ENCODE peak calls at places on chromosomes 11 and 22, in seven cellular contexts. W is cardiac fibroblast, A is HFF-Myc, P is tibial nerve, E is WTC11, N is A549, Z is progenitor cell of endocrine pancreas. B is an unnamed sample.
A peak's percentile ranks its signal among the peaks of the same experiment; 100 is the strongest.

GRCh38 chr22:40898850-40899357 is 37.0 kb upstream of the DNAJB7 start:
- DNase-seq in W (peak; percentile 70), A (peak; percentile 39), P (no peak), E (no peak), N (peak; percentile 49), Z (no peak), B (peak; percentile 66)

GRCh38 chr22:39148727-39149535 is 3.5 kb downstream of the CBX7 start:
- DNase-seq in W (no peak), A (no peak), P (peak; percentile 80), E (peak; percentile 69), N (no peak), Z (no peak), B (no peak)

GRCh38 chr22:42780070-42780540 is 59.4 kb upstream of the A4GALT start:
- DNase-seq in W (peak; percentile 98), A (peak; percentile 92), P (no peak), E (peak; percentile 42), N (peak; percentile 93), Z (peak; percentile 30), B (peak; percentile 93)

GRCh38 chr11:17076517-17077239 is 789 bp downstream of the RPS13 start:
- DNase-seq in W (peak; percentile 25), A (no peak), P (no peak), E (no peak), N (no peak), Z (no peak), B (no peak)

GRCh38 chr11:7965386-7965785 is at the start of gene NLRP10:
- DNase-seq in W (no peak), A (no peak), P (no peak), E (no peak), N (no peak), Z (no peak), B (peak; percentile 90)

GRCh38 chr22:45551310-45552016 is 48.8 kb downstream of the FBLN1 start:
- DNase-seq in W (peak; percentile 29), A (no peak), P (no peak), E (no peak), N (no peak), Z (no peak), B (no peak)

GRCh38 chr11:128463386-128463829 is 124.0 kb downstream of the ETS1 start:
- DNase-seq in W (peak; percentile 96), A (no peak), P (no peak), E (no peak), N (no peak), Z (no peak), B (peak; percentile 81)

GRCh38 chr11:8283510-8284272 is 20.0 kb upstream of the LMO1 start:
- DNase-seq in W (no peak), A (no peak), P (no peak), E (peak; percentile 54), N (no peak), Z (peak; percentile 49), B (no peak)

GRCh38 chr11:62269654-62270278 is at the start of gene SCGB2A2:
- DNase-seq in W (no peak), A (no peak), P (no peak), E (no peak), N (no peak), Z (no peak), B (no peak)

DNA sequence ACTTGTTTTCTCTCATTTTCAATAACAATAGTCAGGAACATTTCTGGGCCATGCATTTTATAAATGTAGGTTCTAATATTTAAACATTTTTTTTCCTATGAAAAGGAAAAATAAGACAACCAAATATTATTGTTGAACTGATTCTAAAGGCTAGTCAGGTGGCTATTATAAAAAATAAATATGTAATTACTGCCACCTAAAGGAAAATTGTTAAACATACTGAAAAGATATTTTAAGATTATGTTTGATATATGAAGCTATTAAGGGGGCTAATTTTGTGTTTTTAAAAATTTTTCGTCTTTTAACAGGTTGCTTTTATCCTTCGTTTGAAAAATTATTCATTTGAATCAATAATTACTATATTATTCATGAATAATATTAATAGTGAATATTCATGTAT is 62.2 kb upstream of the FDX1 start:
- DNase-seq in W (peak; percentile 40), A (no peak), P (no peak), E (no peak), N (no peak), Z (no peak), B (no peak)
- TF ChIP-seq CTCF in W (no peak), A (no peak), P (peak; percentile 29), E (no peak), N (peak; percentile 31), Z (no peak), B (peak; percentile 59)

DNA sequence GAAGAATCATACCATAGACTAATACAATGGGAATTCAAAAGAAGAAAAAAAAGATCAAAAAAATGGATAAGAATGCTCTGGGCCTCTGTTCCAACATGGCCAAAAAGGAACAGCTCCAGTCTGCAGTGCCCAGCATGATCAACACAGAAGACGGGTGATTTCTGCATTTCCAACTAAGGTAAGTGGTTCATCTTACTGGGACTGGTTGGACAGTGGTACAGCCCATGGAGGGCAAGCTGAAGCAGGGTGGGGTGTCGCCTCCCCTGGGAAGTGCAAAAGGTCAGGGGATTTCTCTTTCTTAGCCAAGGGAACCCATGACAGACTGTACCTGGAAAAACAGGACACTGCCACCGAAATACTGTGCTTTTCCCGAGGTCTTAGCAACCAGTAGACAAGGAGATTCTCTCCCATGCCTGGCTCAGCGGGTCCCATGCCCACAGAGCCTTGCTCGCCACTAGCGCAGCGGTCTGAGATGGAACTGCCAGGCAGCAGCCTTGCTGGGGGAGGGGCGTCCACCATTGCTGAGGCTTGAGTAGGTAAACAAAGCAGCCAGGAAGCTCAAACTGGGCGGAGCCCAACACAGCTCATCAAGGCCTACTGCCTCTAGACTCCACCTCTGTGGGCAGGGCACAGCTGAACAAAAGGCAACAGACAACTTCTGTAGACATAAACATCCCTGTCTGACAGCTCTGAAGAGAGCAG is 428.4 kb downstream of the MN1 start:
- DNase-seq in W (no peak), A (no peak), P (no peak), E (peak; percentile 96), N (no peak), Z (peak; percentile 72), B (no peak)
- TF ChIP-seq CTCF in W (no peak), A (no peak), P (no peak), E (no peak), N (no peak), Z (peak; percentile 54), B (no peak)

DNA sequence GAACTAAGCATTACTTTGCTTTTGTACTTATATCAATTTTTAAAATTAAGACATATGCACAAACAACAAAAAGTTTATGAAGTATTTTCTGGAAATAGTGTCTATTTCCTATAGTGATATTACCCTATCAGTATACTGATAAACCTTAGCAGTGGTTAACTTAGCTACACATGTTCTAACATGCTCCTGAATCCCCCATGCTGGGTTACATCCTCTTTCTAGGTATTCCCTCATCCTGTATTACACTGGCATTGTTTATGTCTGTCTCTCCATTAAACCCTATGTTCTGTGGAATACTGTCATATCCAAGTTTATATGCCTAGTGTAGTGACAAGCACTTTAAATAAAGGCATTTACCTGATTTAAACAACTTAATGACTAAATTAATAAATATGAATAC is 1.8 kb upstream of the FAR1 start:
- DNase-seq in W (no peak), A (no peak), P (no peak), E (no peak), N (no peak), Z (no peak), B (no peak)
- TF ChIP-seq CTCF in W (no peak), A (no peak), P (no peak), E (no peak), N (no peak), Z (no peak), B (no peak)

GRCh38 chr11:86210898-86211297 is 33.7 kb upstream of the EED start:
- DNase-seq in W (no peak), A (no peak), P (no peak), E (no peak), N (no peak), Z (no peak), B (no peak)

GRCh38 chr11:86212212-86212611 is 32.3 kb upstream of the EED start:
- DNase-seq in W (no peak), A (no peak), P (no peak), E (no peak), N (no peak), Z (no peak), B (no peak)

GRCh38 chr11:86218125-86219081 is 26.1 kb upstream of the EED start:
- DNase-seq in W (peak; percentile 85), A (peak; percentile 51), P (peak; percentile 30), E (peak; percentile 71), N (peak; percentile 77), Z (peak; percentile 18), B (peak; percentile 55)

GRCh38 chr11:86211619-86212018 is 32.9 kb upstream of the EED start:
- DNase-seq in W (no peak), A (no peak), P (no peak), E (no peak), N (no peak), Z (no peak), B (no peak)

GRCh38 chr11:86214710-86215109 is 29.8 kb upstream of the EED start:
- DNase-seq in W (no peak), A (no peak), P (no peak), E (no peak), N (no peak), Z (no peak), B (no peak)
- TF ChIP-seq CTCF in W (peak; percentile 26), A (peak; percentile 5), P (no peak), E (no peak), N (no peak), Z (no peak), B (peak; percentile 41)

DNA sequence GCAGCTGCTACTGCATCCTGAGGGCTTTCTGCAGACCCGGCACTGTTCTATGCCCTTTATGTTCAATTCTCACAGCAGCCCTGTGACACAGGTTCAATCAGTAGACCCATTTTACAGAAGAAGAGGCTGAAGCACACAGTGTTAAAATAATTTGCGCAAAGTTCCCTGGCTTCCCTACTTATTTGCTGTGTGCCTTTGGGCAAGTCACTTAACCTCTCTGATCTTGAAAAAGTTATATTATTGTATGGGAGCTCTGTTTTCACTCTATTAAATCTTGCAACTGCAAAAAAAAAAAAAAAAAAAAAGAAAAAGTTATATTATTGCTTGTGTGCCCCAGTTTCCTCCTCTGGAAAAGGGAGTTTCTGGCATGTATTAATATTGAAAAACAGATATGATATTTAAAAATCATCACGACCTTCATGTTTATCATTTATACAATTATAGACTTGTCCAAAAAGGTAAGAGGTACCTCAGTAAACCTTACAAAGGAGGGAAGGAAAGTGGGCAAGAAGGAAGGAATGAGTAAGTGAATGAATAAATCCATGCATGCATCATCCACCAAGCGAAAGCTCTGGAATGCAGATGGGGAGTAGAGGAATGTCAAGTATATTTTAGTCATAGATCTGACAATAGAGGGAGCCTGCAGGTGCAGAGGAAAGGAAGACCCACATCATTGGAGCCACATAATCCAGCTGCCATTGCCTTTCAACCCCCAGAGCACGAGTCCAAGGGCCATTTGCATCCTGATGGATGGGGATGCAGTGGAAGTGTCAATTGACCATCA is 21.2 kb upstream of the ISX start:
- DNase-seq in W (no peak), A (no peak), P (no peak), E (no peak), N (no peak), Z (no peak), B (no peak)
- TF ChIP-seq CTCF in W (no peak), A (no peak), P (no peak), E (no peak), N (no peak), Z (no peak), B (no peak)

DNA sequence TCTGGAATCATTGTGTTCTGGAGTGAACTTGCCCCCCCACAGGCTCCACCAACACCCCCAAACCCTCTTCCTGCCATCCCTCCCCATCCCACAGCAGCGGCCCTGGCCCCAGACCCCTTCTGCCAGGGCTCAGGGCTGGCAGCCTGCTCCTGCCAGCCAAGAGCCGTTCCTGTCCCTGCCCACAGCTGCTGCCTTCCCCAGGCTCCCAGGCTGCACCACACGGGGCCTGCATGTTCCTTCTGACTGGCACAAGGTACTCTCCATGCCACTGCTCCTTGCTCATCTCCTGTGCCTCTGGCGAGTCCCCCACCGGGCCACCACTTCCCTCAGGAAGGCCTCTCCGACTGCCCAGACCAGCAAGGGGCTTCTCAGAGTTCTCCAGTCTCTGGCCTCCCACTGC is 4.9 kb downstream of the GP1BB start:
- DNase-seq in W (no peak), A (no peak), P (no peak), E (no peak), N (no peak), Z (no peak), B (no peak)
- TF ChIP-seq CTCF in W (no peak), A (no peak), P (no peak), E (no peak), N (no peak), Z (no peak), B (no peak)